ENCODE peak calls at places on chromosomes 1 and 21, in eight cellular contexts. B, O, X, Y, I, L, G and R are unnamed samples.

GRCh38 chr1:213122514-213122929 is 71.5 kb downstream of the RPS6KC1 start:
- DNase-seq in B (no peak), I (peak; percentile 85), X (no peak), L (peak; percentile 71), O (no peak), G (peak; percentile 53), Y (no peak), R (no peak)

GRCh38 chr1:169676001-169676400 is 35.4 kb downstream of the SELL start:
- DNase-seq in G (peak; percentile 26), B (no peak), Y (no peak), X (no peak), L (peak; percentile 38), O (peak; percentile 47), I (peak; percentile 1), R (no peak)

GRCh38 chr1:200524092-200524491 is 96.5 kb downstream of the KIF14 start:
- DNase-seq in B (no peak), L (no peak), X (no peak), G (no peak), Y (no peak), O (no peak), I (no peak), R (no peak)

GRCh38 chr1:193412748-193413147 is 226.3 kb upstream of the B3GALT2 start:
- DNase-seq in I (no peak), G (no peak), X (no peak), L (no peak), B (no peak), O (no peak), Y (no peak), R (no peak)

GRCh38 chr1:114610546-114611245 is 29.3 kb upstream of the BCAS2 start:
- DNase-seq in X (no peak), L (peak; percentile 58), Y (no peak), I (peak; percentile 12), B (no peak), O (peak; percentile 30), G (no peak), R (no peak)

GRCh38 chr1:171600852-171601251 is 21.2 kb upstream of the MYOCOS start:
- DNase-seq in Y (no peak), I (no peak), L (no peak), O (no peak), B (no peak), X (no peak), G (no peak), R (no peak)

GRCh38 chr21:33541105-33541711 is 709 bp downstream of the GART start:
- DNase-seq in X (no peak), Y (no peak), B (no peak), I (peak; percentile 39), O (no peak), G (no peak), L (peak; percentile 39), R (no peak)

GRCh38 chr1:154225370-154225769 is 4.6 kb downstream of the UBAP2L start:
- DNase-seq in I (no peak), L (no peak), B (no peak), Y (no peak), X (no peak), G (no peak), O (no peak), R (no peak)

GRCh38 chr1:169245706-169246105 is 121.9 kb downstream of the NME7 start:
- DNase-seq in B (no peak), I (no peak), O (no peak), G (no peak), L (no peak), X (no peak), Y (no peak), R (no peak)

GRCh38 chr1:87805661-87806376 is 477.1 kb downstream of the LMO4 start:
- DNase-seq in L (peak; percentile 74), O (no peak), G (peak; percentile 44), Y (no peak), B (no peak), X (peak; percentile 17), I (peak; percentile 28), R (no peak)

GRCh38 chr1:237405912-237406311 is 363.9 kb downstream of the RYR2 start:
- DNase-seq in Y (no peak), G (no peak), B (no peak), L (no peak), X (no peak), I (no peak), O (no peak), R (no peak)

GRCh38 chr1:182370532-182370931 is 21.1 kb downstream of the GLUL start:
- DNase-seq in G (no peak), X (no peak), Y (no peak), O (no peak), L (no peak), I (no peak), B (no peak), R (no peak)

GRCh38 chr1:1460540-1461130 is 10.9 kb upstream of the ATAD3B start:
- DNase-seq in O (no peak), Y (no peak), X (no peak), I (no peak), G (no peak), L (no peak), B (no peak), R (no peak)

GRCh38 chr21:31203371-31204054 is 140.5 kb downstream of the TIAM1 start:
- DNase-seq in Y (no peak), L (peak; percentile 40), I (peak; percentile 54), B (no peak), O (peak; percentile 58), G (no peak), X (no peak), R (no peak)

GRCh38 chr1:219732814-219733491 is 120.0 kb upstream of the ZC3H11B start:
- DNase-seq in B (no peak), I (no peak), Y (no peak), X (no peak), L (no peak), G (no peak), O (no peak), R (no peak)

GRCh38 chr1:155093938-155094621 is 15.4 kb downstream of the EFNA3 start:
- DNase-seq in O (no peak), Y (no peak), X (peak; percentile 29), I (peak; percentile 65), G (peak; percentile 22), L (peak; percentile 45), B (no peak), R (no peak)

GRCh38 chr1:201153474-201154388 is 543 bp downstream of the TMEM9 start:
- DNase-seq in B (no peak), O (no peak), G (no peak), X (no peak), L (peak; percentile 18), Y (no peak), I (no peak), R (no peak)

GRCh38 chr1:2438038-2438437 is 25.7 kb upstream of the PEX10 start:
- DNase-seq in L (no peak), Y (no peak), I (no peak), B (no peak), G (no peak), O (no peak), X (no peak), R (no peak)

GRCh38 chr1:155179107-155180031 is 5.7 kb downstream of the TRIM46 start:
- DNase-seq in X (peak; percentile 14), G (no peak), I (no peak), L (no peak), Y (peak; percentile 60), O (no peak), B (no peak), R (peak; percentile 71)

GRCh38 chr1:23911924-23912323 is 1.2 kb downstream of the CNR2 start:
- DNase-seq in X (no peak), L (no peak), O (no peak), G (no peak), Y (no peak), B (no peak), I (no peak), R (no peak)
- H3K4me3 ChIP-seq in X (no peak overlapping the region), L (no peak overlapping the region), O (no peak overlapping the region), G (no peak overlapping the region), Y (no peak overlapping the region), B (no peak overlapping the region), I (no peak overlapping the region), R (no peak overlapping the region)

GRCh38 chr21:35573472-35574389 is 486.6 kb downstream of the SETD4 start:
- DNase-seq in L (peak; percentile 69), X (no peak), G (no peak), O (no peak), I (peak; percentile 53), B (no peak), Y (no peak), R (no peak)
- H3K4me3 ChIP-seq in L (no peak overlapping the region), X (no peak overlapping the region), G (no peak overlapping the region), O (no peak overlapping the region), I (no peak overlapping the region), B (no peak overlapping the region), Y (no peak overlapping the region), R (no peak overlapping the region)

DNA sequence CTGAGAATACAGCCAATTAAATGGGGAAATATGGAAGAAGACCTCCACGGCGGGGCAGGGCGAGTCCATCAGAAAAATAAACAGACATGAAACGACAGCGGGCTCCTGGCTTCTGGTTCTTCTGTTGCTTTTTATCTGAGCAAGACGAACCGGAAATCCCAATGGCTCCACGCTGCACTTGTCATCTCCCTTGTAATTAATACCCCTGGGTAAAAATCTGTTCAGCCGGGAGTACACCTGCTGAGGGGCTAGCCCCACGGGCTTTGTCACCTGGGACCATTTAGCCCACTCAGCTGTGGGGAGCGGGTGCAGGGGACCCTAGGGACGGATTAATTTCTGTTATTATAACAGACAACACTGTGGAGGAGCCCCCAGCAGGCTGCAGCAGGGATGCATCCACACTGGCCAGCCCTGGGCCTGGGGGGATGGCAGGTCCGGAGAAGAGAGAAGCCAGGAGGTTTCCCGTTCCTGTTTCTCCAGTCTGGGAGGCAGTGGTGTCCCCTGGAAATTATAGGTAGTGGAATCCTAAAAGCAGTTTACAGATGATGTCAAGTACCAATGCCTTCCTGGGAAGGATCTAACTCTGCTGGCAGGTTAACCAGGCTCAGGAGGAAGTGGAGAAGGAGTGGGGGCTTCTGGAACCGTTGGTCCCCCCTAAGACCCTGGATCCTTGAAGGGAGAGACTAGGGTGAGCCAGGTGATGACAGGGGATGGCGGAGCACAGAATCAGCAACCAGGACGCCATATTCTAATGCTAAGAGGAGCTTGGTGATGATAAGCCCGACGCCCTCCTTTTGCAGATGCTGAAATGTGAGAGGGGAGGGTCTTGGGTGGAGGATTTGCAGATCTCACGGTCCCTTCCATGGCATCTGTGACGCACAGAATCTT is 566.1 kb downstream of the PTPRU start:
- DNase-seq in B (no peak), O (no peak), G (no peak), L (no peak), Y (no peak), I (no peak), X (no peak), R (peak; percentile 62)
- H3K4me3 ChIP-seq in B (no peak overlapping the region), O (no peak overlapping the region), G (no peak overlapping the region), L (no peak overlapping the region), Y (no peak overlapping the region), I (no peak overlapping the region), X (no peak overlapping the region), R (no peak overlapping the region)

GRCh38 chr1:3471356-3472087 is 17.1 kb downstream of the ARHGEF16 start:
- DNase-seq in G (no peak), X (no peak), O (peak; percentile 16), I (peak; percentile 47), B (peak; percentile 62), L (peak; percentile 53), Y (no peak), R (no peak)

GRCh38 chr1:3469104-3469848 is 14.8 kb downstream of the ARHGEF16 start:
- DNase-seq in O (no peak), X (no peak), G (no peak), I (no peak), Y (no peak), B (peak; percentile 11), L (no peak), R (no peak)

GRCh38 chr1:3468236-3469103 is 14.0 kb downstream of the ARHGEF16 start:
- DNase-seq in O (no peak), I (no peak), Y (no peak), B (peak; percentile 16), L (no peak), X (no peak), G (no peak), R (no peak)

GRCh38 chr1:3470650-3471355 is 16.3 kb downstream of the ARHGEF16 start:
- DNase-seq in O (no peak), B (no peak), G (no peak), X (no peak), I (no peak), L (no peak), Y (no peak), R (no peak)

GRCh38 chr1:3469849-3470649 is 15.6 kb downstream of the ARHGEF16 start:
- DNase-seq in G (no peak), Y (no peak), O (no peak), L (no peak), B (no peak), I (no peak), X (no peak), R (no peak)
- H3K4me3 ChIP-seq in G (no peak overlapping the region), Y (no peak overlapping the region), O (no peak overlapping the region), L (no peak overlapping the region), B (no peak overlapping the region), I (no peak overlapping the region), X (no peak overlapping the region), R (no peak overlapping the region)